ENCODE peak calls at places on chromosome 15, in nine cellular contexts. R is memory B cell; A is PC-3; I is lower lobe of right lung; B is stimulated activated effector memory CD8-positive, alpha-beta T cell treated with anti-CD3 and anti-CD28 coated beads, Interleukin-12 subunit alpha, Interleukin-12 subunit beta, amount 100 ng/mL, for 72 hours; Z is pancreas; W is naive thymus-derived CD8-positive, alpha-beta T cell; S is gastroesophageal sphincter; E is GM23338. G is an unnamed sample.

GRCh38 chr15:63243776-63244175 is 33.6 kb upstream of the APH1B start:
- ATAC-seq in R (no peak), A (no peak), I (no peak), B (peak), Z (no peak), W (no peak), S (no peak), E (no peak), G (peak)

GRCh38 chr15:33675246-33675645 is 293.1 kb upstream of the CHRM5 start:
- ATAC-seq in R (no peak), A (peak), I (peak), B (no peak), Z (no peak), W (no peak), S (no peak), E (peak), G (no peak)

GRCh38 chr15:74867562-74868458 is 5.4 kb downstream of the SCAMP2 start:
- ATAC-seq in R (no peak), A (no peak), I (peak), B (no peak), Z (no peak), W (no peak), S (no peak), E (no peak), G (peak)

GRCh38 chr15:91861223-91861622 is 7.7 kb downstream of the SLCO3A1 start:
- ATAC-seq in R (peak), A (no peak), I (peak), B (no peak), Z (no peak), W (no peak), S (no peak), E (no peak), G (no peak)

GRCh38 chr15:76916369-76916768 is 11.2 kb upstream of the SCAPER start:
- ATAC-seq in R (no peak), A (no peak), I (no peak), B (no peak), Z (no peak), W (no peak), S (no peak), E (no peak), G (no peak)

GRCh38 chr15:58392611-58393161 is 39.1 kb upstream of the LIPC start:
- ATAC-seq in R (no peak), A (no peak), I (peak), B (no peak), Z (no peak), W (no peak), S (no peak), E (no peak), G (no peak)

GRCh38 chr15:47293763-47294162 is 423.5 kb upstream of the SEMA6D start:
- ATAC-seq in R (no peak), A (no peak), I (peak), B (no peak), Z (no peak), W (no peak), S (peak), E (no peak), G (no peak)

GRCh38 chr15:92520914-92521623 is 127.4 kb downstream of the ST8SIA2 start:
- ATAC-seq in R (no peak), A (no peak), I (no peak), B (peak), Z (peak), W (no peak), S (no peak), E (no peak), G (peak)

GRCh38 chr15:71364117-71364584 is 248.9 kb downstream of the THSD4 start:
- ATAC-seq in R (no peak), A (no peak), I (no peak), B (no peak), Z (no peak), W (no peak), S (no peak), E (peak), G (no peak)

GRCh38 chr15:83282859-83283812 is 1.3 kb downstream of the BNC1 start:
- ATAC-seq in R (no peak), A (peak), I (peak), B (no peak), Z (no peak), W (no peak), S (peak), E (peak), G (no peak)

G was measured in activated T-helper 17 cell treated with anti-CD3 and anti-CD28 coated beads, Interleukin-2, amount 50 U/mL, for 72 hours.